ENCODE peak calls at places on chromosomes 11 and 22, in ten cellular contexts. N, X, V, I, A, O, C, M, W and T are unnamed samples.

GRCh38 chr11:93123351-93123898 is 74.4 kb downstream of the SLC36A4 start:
- DNase-seq in N (peak), X (peak), V (no peak), I (no peak), A (no peak), O (no peak), C (no peak), M (no peak), W (no peak), T (no peak)

GRCh38 chr11:3127706-3128355 is 37.3 kb downstream of the OSBPL5 start:
- DNase-seq in N (peak), X (no peak), V (no peak), I (no peak), A (no peak), O (no peak), C (no peak), M (no peak), W (no peak), T (no peak)

GRCh38 chr11:20451568-20451967 is 64.1 kb downstream of the PRMT3 start:
- DNase-seq in N (no peak), X (peak), V (no peak), I (no peak), A (no peak), O (no peak), C (no peak), M (no peak), W (no peak), T (peak)

GRCh38 chr11:118658372-118659313 is 20.8 kb downstream of the TREH start:
- DNase-seq in N (no peak), X (peak), V (no peak), I (no peak), A (no peak), O (no peak), C (no peak), M (no peak), W (no peak), T (no peak)

GRCh38 chr11:78131956-78132355 is 7.5 kb downstream of the ALG8 start:
- DNase-seq in N (no peak), X (no peak), V (no peak), I (no peak), A (no peak), O (no peak), C (no peak), M (no peak), W (no peak), T (no peak)

GRCh38 chr11:119318240-119319135 is 1.6 kb upstream of the MCAM start:
- DNase-seq in N (no peak), X (peak), V (peak), I (peak), A (no peak), O (no peak), C (peak), M (no peak), W (no peak), T (no peak)

GRCh38 chr11:60498853-60499252 is 6.3 kb downstream of the MS4A12 start:
- DNase-seq in N (no peak), X (no peak), V (no peak), I (no peak), A (no peak), O (no peak), C (no peak), M (no peak), W (no peak), T (no peak)

GRCh38 chr11:116379185-116379828 is 393.5 kb downstream of the BUD13 start:
- DNase-seq in N (no peak), X (peak), V (no peak), I (no peak), A (no peak), O (no peak), C (no peak), M (no peak), W (peak), T (no peak)

GRCh38 chr11:15889972-15890371 is 466.4 kb downstream of the SOX6 start:
- DNase-seq in N (no peak), X (peak), V (no peak), I (no peak), A (no peak), O (no peak), C (no peak), M (no peak), W (no peak), T (no peak)

GRCh38 chr11:130705670-130706421 is 210.4 kb downstream of the SNX19 start:
- DNase-seq in N (no peak), X (no peak), V (no peak), I (no peak), A (no peak), O (no peak), C (no peak), M (no peak), W (no peak), T (no peak)

GRCh38 chr22:48459859-48460823 is 1367.5 kb downstream of the BRD1 start:
- DNase-seq in N (no peak), X (no peak), V (no peak), I (no peak), A (no peak), O (no peak), C (no peak), M (no peak), W (no peak), T (no peak)

DNA sequence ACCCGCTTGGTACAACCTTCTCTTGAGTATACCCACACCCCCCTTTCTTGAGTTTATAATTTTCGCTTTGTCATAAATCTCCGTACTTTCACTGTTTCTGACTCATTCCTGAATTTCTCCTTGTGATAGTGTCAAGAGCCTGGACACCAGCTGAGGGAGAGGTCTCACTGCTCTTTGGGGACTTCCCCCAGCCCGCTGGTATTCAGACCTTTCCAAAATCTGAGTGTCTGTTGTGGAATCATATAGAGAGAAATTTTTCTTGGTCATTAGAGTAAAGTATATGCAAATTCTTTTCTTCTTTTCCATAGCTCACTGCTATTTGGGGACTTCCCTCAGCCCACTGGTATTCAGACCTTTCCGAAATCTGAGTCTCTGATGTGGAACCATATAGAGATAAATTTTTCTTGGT is 55.3 kb downstream of the MTMR3 start:
- DNase-seq in N (no peak), X (peak), V (no peak), I (no peak), A (no peak), O (no peak), C (no peak), M (no peak), W (no peak), T (no peak)
- H3K4me3 ChIP-seq in N (no peak), X (no peak), V (no peak), I (no peak), A (no peak), O (no peak), C (no peak), M (no peak), W (no peak), T (no peak)

GRCh38 chr11:67422894-67423293 is 5.4 kb upstream of the RPS6KB2 start:
- DNase-seq in N (no peak), X (no peak), V (no peak), I (no peak), A (no peak), O (no peak), C (no peak), M (no peak), W (no peak), T (no peak)

GRCh38 chr11:67423466-67423865 is 4.8 kb upstream of the RPS6KB2 start:
- DNase-seq in N (no peak), X (no peak), V (no peak), I (no peak), A (no peak), O (no peak), C (no peak), M (no peak), W (no peak), T (no peak)

GRCh38 chr11:67420646-67421420 is 5.4 kb downstream of the CARNS1 start:
- DNase-seq in N (peak), X (peak), V (peak), I (peak), A (peak), O (peak), C (peak), M (peak), W (peak), T (peak)

GRCh38 chr11:67420147-67420645 is 4.7 kb downstream of the CARNS1 start:
- DNase-seq in N (no peak), X (no peak), V (no peak), I (no peak), A (no peak), O (no peak), C (no peak), M (no peak), W (no peak), T (no peak)

DNA sequence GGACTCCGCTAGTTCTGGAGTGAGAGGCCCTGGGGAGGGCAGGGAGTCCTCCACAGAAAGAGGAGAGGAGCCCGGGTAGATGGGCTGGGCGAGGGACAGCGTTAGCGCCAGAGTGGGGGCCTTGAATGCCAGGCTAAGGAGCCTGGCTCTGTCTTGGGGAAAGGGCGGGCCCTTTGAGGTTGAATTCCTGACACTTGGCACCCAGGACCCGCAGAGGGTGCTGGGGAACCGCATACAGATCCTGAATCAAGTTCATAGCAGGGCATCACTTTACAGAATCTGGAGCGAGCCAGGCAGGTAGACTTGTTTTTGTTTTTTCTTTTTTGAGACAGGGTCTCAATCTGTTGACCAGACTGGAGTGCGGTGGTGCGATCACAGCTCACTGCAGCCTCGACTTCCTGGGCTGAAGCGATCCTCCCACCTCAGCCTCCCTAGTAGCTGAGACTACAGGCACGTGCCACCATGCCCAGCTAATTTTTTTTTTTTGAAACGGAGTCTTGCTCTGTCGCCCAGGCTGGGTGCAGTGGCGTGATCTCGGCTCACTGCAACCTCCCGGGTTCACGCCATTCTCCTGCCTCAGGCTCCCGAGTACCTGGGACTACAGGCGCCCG is 6.0 kb downstream of the CARNS1 start:
- DNase-seq in N (no peak), X (no peak), V (no peak), I (no peak), A (no peak), O (no peak), C (no peak), M (no peak), W (no peak), T (no peak)
- H3K4me3 ChIP-seq in N (peak), X (peak), V (peak), I (peak), A (peak), O (peak), C (peak), M (peak), W (no peak), T (peak)

DNA sequence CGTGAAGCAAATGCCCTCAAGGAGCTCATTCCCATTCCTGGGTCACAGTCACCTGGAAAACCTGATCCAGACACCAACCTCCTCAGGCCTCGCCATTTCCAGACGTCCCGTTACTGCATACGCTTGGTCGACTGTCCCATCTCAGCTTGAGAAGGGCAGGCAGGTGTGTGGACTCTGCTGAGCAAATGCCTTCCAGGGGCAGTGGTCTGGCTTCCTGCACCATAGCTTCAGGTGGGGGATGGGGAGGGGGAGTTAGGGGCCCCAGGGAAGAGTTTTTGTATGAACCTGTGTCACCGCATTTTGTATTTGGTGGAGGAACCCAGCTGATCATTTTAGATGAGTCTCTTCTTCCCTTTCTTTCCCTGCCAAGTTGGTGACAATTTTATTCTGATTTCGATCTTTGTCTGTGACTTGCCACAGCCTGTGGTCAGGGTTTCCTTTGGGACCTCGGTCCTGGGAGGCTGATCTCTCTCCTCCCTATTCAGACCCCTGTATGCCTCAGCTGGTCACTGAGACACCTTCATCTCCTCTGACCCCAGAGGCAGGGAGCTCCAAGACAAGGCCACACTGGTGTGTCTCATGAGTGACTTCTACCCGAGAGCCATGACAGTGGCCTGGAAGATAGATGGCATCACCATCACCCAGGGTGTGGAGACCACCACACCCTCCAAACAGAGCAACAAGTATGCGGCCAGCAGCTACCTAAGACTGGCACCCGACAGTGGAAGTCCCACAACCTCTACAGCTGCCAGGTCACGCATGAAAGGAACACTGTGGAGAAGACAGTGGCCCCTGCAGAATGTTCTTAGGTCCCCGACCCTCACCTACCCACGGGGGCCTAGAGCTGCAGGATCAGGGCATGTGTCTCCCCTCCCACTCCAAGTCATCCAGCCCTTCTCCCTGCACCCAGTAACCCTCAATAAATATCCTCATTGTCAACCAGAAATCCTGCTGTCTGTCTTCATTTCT is 22.9 kb downstream of the IGLL5 start:
- DNase-seq in N (no peak), X (no peak), V (no peak), I (no peak), A (no peak), O (no peak), C (no peak), M (no peak), W (no peak), T (no peak)
- H3K4me3 ChIP-seq in N (no peak), X (no peak), V (no peak), I (no peak), A (no peak), O (no peak), C (no peak), M (no peak), W (no peak), T (no peak)

GRCh38 chr22:36332623-36333331 is 55.0 kb downstream of the MYH9 start:
- DNase-seq in N (no peak), X (peak), V (peak), I (no peak), A (no peak), O (no peak), C (no peak), M (no peak), W (peak), T (peak)

GRCh38 chr22:36334838-36335603 is 52.7 kb downstream of the MYH9 start:
- DNase-seq in N (no peak), X (peak), V (no peak), I (no peak), A (no peak), O (no peak), C (peak), M (no peak), W (no peak), T (no peak)

GRCh38 chr22:36333632-36334031 is 54.1 kb downstream of the MYH9 start:
- DNase-seq in N (no peak), X (no peak), V (no peak), I (no peak), A (no peak), O (no peak), C (no peak), M (no peak), W (no peak), T (no peak)

GRCh38 chr22:36335621-36336020 is 52.1 kb downstream of the MYH9 start:
- DNase-seq in N (no peak), X (no peak), V (no peak), I (no peak), A (no peak), O (no peak), C (no peak), M (no peak), W (no peak), T (no peak)

GRCh38 chr22:36334081-36334831 is 53.5 kb downstream of the MYH9 start:
- DNase-seq in N (peak), X (no peak), V (no peak), I (no peak), A (no peak), O (no peak), C (peak), M (no peak), W (no peak), T (no peak)
- H3K4me3 ChIP-seq in N (peak), X (no peak), V (peak), I (no peak), A (no peak), O (peak), C (no peak), M (no peak), W (no peak), T (no peak)

GRCh38 chr11:12455938-12456337 is 78.6 kb downstream of the PARVA start:
- DNase-seq in N (no peak), X (peak), V (no peak), I (no peak), A (no peak), O (no peak), C (no peak), M (no peak), W (no peak), T (no peak)
- H3K4me3 ChIP-seq in N (no peak), X (no peak), V (no peak), I (no peak), A (peak), O (no peak), C (no peak), M (no peak), W (no peak), T (no peak)

GRCh38 chr22:20131856-20132685 is 467 bp downstream of the ZDHHC8 start:
- DNase-seq in N (peak), X (no peak), V (peak), I (peak), A (no peak), O (peak), C (peak), M (no peak), W (no peak), T (no peak)

GRCh38 chr22:20132686-20133246 is 1.2 kb downstream of the ZDHHC8 start:
- DNase-seq in N (no peak), X (no peak), V (no peak), I (no peak), A (no peak), O (no peak), C (no peak), M (no peak), W (no peak), T (no peak)

GRCh38 chr22:20130739-20131592 is 638 bp upstream of the ZDHHC8 start:
- DNase-seq in N (peak), X (peak), V (peak), I (peak), A (peak), O (peak), C (peak), M (peak), W (peak), T (no peak)

GRCh38 chr22:20130319-20130718 is 1.3 kb upstream of the ZDHHC8 start:
- DNase-seq in N (no peak), X (no peak), V (peak), I (no peak), A (no peak), O (peak), C (no peak), M (no peak), W (peak), T (no peak)

GRCh38 chr22:20131593-20131855 is at the start of gene ZDHHC8:
- DNase-seq in N (peak), X (no peak), V (peak), I (no peak), A (no peak), O (peak), C (no peak), M (no peak), W (peak), T (no peak)
- H3K4me3 ChIP-seq in N (peak), X (peak), V (peak), I (peak), A (peak), O (peak), C (peak), M (peak), W (peak), T (peak)

DNA sequence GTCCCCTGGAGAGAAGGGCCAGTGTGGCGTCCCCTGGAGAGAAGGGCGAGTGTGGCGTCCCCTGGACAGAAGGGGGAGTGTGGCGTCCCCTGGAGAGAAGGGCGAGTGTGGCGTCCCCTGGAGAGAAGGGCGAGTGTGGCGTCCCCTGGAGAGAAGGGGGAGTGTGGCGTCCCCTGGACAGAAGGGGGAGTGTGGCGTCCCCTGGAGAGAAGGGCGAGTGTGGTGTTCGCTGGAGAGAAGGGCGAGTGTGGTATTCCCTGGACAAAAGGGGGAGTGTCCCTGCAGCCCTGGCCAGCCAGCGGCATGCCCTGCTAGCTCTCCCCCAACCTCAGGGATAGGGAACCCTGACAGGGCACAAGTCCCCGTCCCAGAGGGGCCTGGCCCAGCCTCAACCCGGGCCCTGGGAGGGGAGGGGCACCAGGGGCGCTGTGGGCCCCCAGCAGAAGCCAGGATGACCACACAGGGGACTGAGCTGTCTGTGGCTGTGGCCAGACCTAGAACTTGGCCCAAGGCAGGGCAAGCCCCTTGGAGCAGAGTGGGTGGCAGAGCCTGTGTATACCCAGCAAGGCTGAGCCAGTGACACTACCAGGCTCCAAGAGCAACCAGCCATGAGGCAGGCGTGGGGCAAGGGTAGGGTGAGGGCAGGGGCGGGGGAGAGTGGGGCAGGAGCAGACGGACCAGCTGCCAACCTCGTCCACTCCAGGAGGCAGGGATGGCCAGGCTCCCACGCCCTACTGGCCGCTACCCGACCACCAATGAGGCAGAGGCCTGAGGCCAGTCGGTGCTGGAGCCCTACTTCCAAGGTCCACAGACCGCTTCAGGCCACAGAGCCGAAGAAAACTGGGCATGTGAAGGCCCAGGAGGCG is 4.2 kb downstream of the HRAS start:
- DNase-seq in N (no peak), X (no peak), V (no peak), I (no peak), A (no peak), O (no peak), C (no peak), M (no peak), W (no peak), T (no peak)
- H3K4me3 ChIP-seq in N (no peak), X (no peak), V (no peak), I (no peak), A (no peak), O (no peak), C (no peak), M (no peak), W (no peak), T (no peak)